ENCODE peak calls at places on chromosome 21, in six cellular contexts. A is psoas muscle, Y is neural progenitor cell, I is K562, S is IMR-90, C is sigmoid colon. V is an unnamed sample.

GRCh38 chr21:31293986-31294385 is 50.1 kb downstream of the TIAM1 start:
- DNase-seq in A (no peak), Y (no peak), I (no peak), S (peak; percentile 94), C (no peak), V (no peak)

GRCh38 chr21:31397515-31397926 is 53.5 kb upstream of the TIAM1 start:
- DNase-seq in A (no peak), Y (no peak), I (no peak), S (no peak), C (no peak), V (no peak)

GRCh38 chr21:34926784-34927548 is 122.1 kb downstream of the RUNX1 start:
- DNase-seq in A (no peak), Y (no peak), I (no peak), S (peak; percentile 44), C (no peak), V (peak; percentile 75)

GRCh38 chr21:28705616-28706015 is 287.1 kb downstream of the LTN1 start:
- DNase-seq in A (no peak), Y (no peak), I (no peak), S (peak; percentile 33), C (no peak), V (no peak)

GRCh38 chr21:30434033-30434631 is 4.1 kb downstream of the KRTAP13-4 start:
- DNase-seq in A (no peak), Y (peak; percentile 56), I (peak; percentile 28), S (no peak), C (no peak), V (peak; percentile 54)

GRCh38 chr21:14531927-14532326 is 14.2 kb downstream of the SAMSN1 start:
- DNase-seq in A (no peak), Y (no peak), I (no peak), S (no peak), C (no peak), V (no peak)

GRCh38 chr21:23067672-23068071 is 2069.5 kb downstream of the NCAM2 start:
- DNase-seq in A (no peak), Y (no peak), I (no peak), S (no peak), C (no peak), V (no peak)

GRCh38 chr21:33109574-33110339 is 39.8 kb downstream of the OLIG1 start:
- DNase-seq in A (no peak), Y (peak; percentile 70), I (peak; percentile 22), S (no peak), C (peak; percentile 48), V (peak; percentile 19)

GRCh38 chr21:31426235-31426797 is 82.3 kb upstream of the TIAM1 start:
- DNase-seq in A (no peak), Y (no peak), I (no peak), S (no peak), C (no peak), V (no peak)

GRCh38 chr21:38989745-38990423 is 184.2 kb downstream of the ETS2 start:
- DNase-seq in A (peak; percentile 69), Y (peak; percentile 57), I (no peak), S (peak; percentile 94), C (peak; percentile 87), V (no peak)

GRCh38 chr21:26850116-26850643 is 5.0 kb upstream of the ADAMTS1 start:
- DNase-seq in A (no peak), Y (peak; percentile 37), I (peak; percentile 15), S (peak; percentile 59), C (no peak), V (peak; percentile 28)

GRCh38 chr21:34187935-34188334 is 114.6 kb downstream of the MRPS6 start:
- DNase-seq in A (peak; percentile 83), Y (no peak), I (no peak), S (no peak), C (no peak), V (no peak)

GRCh38 chr21:34946385-34947121 is 102.5 kb downstream of the RUNX1 start:
- DNase-seq in A (no peak), Y (no peak), I (no peak), S (no peak), C (no peak), V (no peak)

GRCh38 chr21:41500354-41500753 is 7.6 kb downstream of the TMPRSS2 start:
- DNase-seq in A (no peak), Y (no peak), I (no peak), S (no peak), C (no peak), V (no peak)

GRCh38 chr21:39048064-39048463 is 135.2 kb downstream of the PSMG1 start:
- DNase-seq in A (no peak), Y (peak; percentile 93), I (no peak), S (peak; percentile 4), C (peak; percentile 50), V (peak; percentile 55)

GRCh38 chr21:22138297-22139016 is 1140.2 kb downstream of the NCAM2 start:
- DNase-seq in A (no peak), Y (no peak), I (no peak), S (no peak), C (no peak), V (no peak)

GRCh38 chr21:21682172-21682571 is 684.0 kb downstream of the NCAM2 start:
- DNase-seq in A (no peak), Y (no peak), I (no peak), S (peak; percentile 47), C (no peak), V (no peak)

GRCh38 chr21:30408782-30409494 is 13.1 kb downstream of the KRTAP13-1 start:
- DNase-seq in A (no peak), Y (peak; percentile 89), I (peak; percentile 9), S (no peak), C (no peak), V (peak; percentile 74)

GRCh38 chr21:31752352-31752751 is 20.4 kb upstream of the SCAF4 start:
- DNase-seq in A (no peak), Y (no peak), I (no peak), S (peak; percentile 45), C (no peak), V (no peak)

GRCh38 chr21:32423320-32423719 is 10.8 kb downstream of the EVA1C start:
- DNase-seq in A (no peak), Y (no peak), I (no peak), S (peak; percentile 94), C (no peak), V (no peak)

GRCh38 chr21:16309250-16309971 is 579.6 kb downstream of the USP25 start:
- DNase-seq in A (peak; percentile 24), Y (peak; percentile 11), I (no peak), S (no peak), C (no peak), V (no peak)

GRCh38 chr21:27769763-27770162 is 802.9 kb upstream of the ADAMTS5 start:
- DNase-seq in A (no peak), Y (no peak), I (no peak), S (no peak), C (no peak), V (no peak)

GRCh38 chr21:33937931-33938339 is 22.3 kb upstream of the ATP5PO start:
- DNase-seq in A (no peak), Y (no peak), I (no peak), S (no peak), C (no peak), V (no peak)

GRCh38 chr21:35086357-35086756 is 37.3 kb upstream of the RUNX1 start:
- DNase-seq in A (no peak), Y (no peak), I (no peak), S (peak; percentile 54), C (no peak), V (no peak)

GRCh38 chr21:25398630-25399029 is 208.7 kb downstream of the MRPL39 start:
- DNase-seq in A (no peak), Y (no peak), I (no peak), S (no peak), C (no peak), V (no peak)
- H3K36me3 ChIP-seq in A (no peaks in the 10 kb centered on the region), Y (no peaks in the 10 kb centered on the region), I (no peaks in the 10 kb centered on the region), S (no peaks in the 10 kb centered on the region), C (no peaks in the 10 kb centered on the region), V (no peaks in the 10 kb centered on the region)

DNA sequence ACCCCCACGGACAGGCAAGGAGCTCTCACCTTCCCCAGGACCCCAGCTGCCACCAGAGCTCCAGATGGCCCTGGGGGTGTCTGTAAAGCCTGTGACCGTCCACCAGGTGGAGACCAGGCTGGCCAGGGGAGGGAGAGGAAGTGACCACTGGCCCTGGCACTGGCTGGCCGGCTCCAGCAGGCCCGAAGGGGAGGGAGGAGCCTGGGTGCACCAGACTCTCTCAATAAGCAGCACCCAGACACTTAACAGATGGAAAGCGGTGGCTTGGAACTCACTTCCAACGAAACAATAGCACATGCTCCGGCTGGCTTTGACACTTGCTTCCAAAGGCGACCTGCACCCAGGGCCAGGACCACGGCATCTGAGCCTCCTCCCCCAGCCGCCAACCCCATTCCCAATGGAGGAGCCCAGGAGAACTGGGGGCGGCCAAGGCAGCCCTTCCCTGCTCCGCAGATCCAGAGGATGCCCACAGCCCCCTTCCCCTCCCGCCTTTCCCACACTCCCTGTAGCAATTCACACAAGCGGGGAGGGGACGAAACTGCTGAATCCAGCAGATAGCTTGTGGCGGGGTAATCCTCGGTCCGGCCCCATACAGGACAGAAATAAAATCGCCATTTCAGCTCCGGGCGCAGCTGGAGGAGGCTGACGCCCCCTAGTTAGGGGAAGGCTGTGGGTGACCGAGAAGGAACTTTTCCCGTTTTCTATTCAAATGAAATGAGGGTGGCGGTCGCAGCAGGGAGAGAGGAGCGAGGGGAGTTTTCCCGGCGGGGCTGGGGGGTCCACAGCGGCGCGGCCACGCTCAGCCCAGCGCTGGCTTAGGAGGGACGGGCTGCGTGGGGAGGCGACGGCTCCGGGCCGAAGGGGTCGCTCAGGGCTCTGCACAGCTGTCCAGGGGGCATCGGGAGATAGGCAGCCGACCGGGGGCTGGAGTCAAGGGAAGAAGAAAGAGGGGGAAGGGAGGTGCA is 612 bp upstream of the PDE9A start:
- DNase-seq in A (peak; percentile 80), Y (peak; percentile 91), I (peak; percentile 55), S (peak; percentile 31), C (peak; percentile 92), V (peak; percentile 58)
- TF ChIP-seq CTCF in A (peak; percentile 42), Y (peak; percentile 70), I (peak; percentile 59), S (peak; percentile 35), C (peak; percentile 56), V (peak; percentile 31)

DNA sequence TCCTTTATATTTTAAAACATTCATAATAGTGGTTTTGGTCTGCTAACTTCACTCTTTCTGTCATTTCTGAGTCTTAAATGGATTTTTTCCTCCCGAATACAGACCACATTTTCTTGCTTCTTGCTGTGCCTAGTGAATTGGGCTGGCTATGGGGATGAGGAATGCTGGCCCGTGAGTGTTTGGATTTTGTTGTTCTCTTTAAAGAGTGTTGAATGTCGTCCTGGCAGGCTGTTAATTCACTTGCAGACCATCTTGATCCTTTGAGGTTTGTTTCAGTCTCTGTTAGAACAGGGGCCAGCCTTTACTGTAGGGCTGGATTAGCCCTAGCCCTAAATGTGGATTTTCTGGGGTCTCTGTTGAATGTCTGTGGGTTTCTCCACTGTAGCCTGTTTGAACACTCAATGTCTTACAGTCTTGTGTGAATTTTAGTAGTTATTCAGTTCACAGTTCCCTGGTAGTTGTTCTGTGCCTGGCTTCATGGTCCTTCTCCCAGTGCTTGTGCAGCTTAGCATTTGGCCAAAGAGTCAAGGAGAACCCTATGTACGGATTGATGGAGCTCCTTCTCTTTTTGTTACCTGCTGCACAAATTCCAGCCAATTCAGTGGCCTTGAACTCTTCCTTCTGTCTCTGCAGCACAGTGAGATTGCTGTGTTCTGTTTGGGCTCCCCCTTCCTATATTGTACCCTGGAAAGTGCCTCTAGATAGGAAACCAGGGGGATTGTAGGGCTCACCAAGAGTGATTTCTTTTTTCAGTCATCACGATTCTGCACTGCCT is 95.7 kb downstream of the DYRK1A start:
- DNase-seq in A (no peak), Y (peak; percentile 63), I (no peak), S (no peak), C (no peak), V (no peak)
- H3K4me1 ChIP-seq in A (peaks cover 72% of the 10 kb centered on the region), Y (peaks cover 45% of the 10 kb centered on the region), I (peaks cover 30% of the 10 kb centered on the region), S (peaks cover 22% of the 10 kb centered on the region), C (peaks cover 55% of the 10 kb centered on the region), V (peaks cover 29% of the 10 kb centered on the region)

DNA sequence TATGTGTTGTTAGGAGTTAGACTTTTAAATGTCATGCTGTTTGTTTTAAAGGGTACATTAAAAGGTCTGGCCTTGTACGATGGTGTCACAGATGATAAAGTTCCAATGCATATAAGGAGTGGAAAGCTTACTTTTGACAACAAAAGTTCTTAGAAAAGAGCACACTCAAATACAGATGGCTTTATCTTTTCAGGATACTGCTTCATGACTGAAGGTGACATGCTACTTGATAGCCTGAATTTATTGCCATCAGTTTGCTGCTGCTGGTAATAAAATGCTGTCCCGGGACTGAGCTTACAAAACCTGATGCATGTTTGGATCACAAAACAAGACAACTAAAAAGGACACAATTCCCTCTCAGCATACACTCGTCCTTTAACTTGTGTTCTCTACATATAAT is 84.9 kb downstream of the TTC3 start:
- DNase-seq in A (no peak), Y (no peak), I (no peak), S (no peak), C (no peak), V (no peak)
- H3K36me3 ChIP-seq in A (peaks cover 5% of the 10 kb centered on the region), Y (no peaks in the 10 kb centered on the region), I (peaks cover 84% of the 10 kb centered on the region), S (peaks cover 38% of the 10 kb centered on the region), C (peaks cover 8% of the 10 kb centered on the region), V (peaks cover 1% of the 10 kb centered on the region)

V was measured in Caco-2.